ENCODE peak calls at places on chromosomes 13 and 19, in six cellular contexts. One of them, this sample, is unnamed.

GRCh38 chr19:16527971-16528521 is 14.2 kb downstream of the CHERP start:
- DNase-seq in CD8-positive, alpha-beta T cell: peak
- DNase-seq in GM12878: no peak
- DNase-seq in osteoblast: peak
- DNase-seq in H9: peak
- DNase-seq in vagina: no peak
- DNase-seq in this sample: peak

GRCh38 chr13:53216767-53217166 is 188.2 kb downstream of the OLFM4 start:
- DNase-seq in CD8-positive, alpha-beta T cell: no peak
- DNase-seq in GM12878: no peak
- DNase-seq in osteoblast: no peak
- DNase-seq in H9: no peak
- DNase-seq in vagina: no peak
- DNase-seq in this sample: no peak

GRCh38 chr13:39531646-39532045 is 71.3 kb downstream of the LHFPL6 start:
- DNase-seq in CD8-positive, alpha-beta T cell: no peak
- DNase-seq in GM12878: no peak
- DNase-seq in osteoblast: peak
- DNase-seq in H9: no peak
- DNase-seq in vagina: no peak
- DNase-seq in this sample: no peak

GRCh38 chr19:54114340-54114826 is 1.1 kb downstream of the TFPT start:
- DNase-seq in CD8-positive, alpha-beta T cell: peak
- DNase-seq in GM12878: no peak
- DNase-seq in osteoblast: peak
- DNase-seq in H9: no peak
- DNase-seq in vagina: no peak
- DNase-seq in this sample: no peak

GRCh38 chr13:20945952-20946383 is 43.4 kb upstream of the XPO4 start:
- DNase-seq in CD8-positive, alpha-beta T cell: no peak
- DNase-seq in GM12878: no peak
- DNase-seq in osteoblast: peak
- DNase-seq in H9: peak
- DNase-seq in vagina: no peak
- DNase-seq in this sample: no peak

GRCh38 chr19:49231804-49232203 is 74.2 kb downstream of the TRPM4 start:
- DNase-seq in CD8-positive, alpha-beta T cell: no peak
- DNase-seq in GM12878: peak
- DNase-seq in osteoblast: no peak
- DNase-seq in H9: no peak
- DNase-seq in vagina: no peak
- DNase-seq in this sample: no peak

GRCh38 chr13:70388935-70389334 is 280.7 kb upstream of the KLHL1 start:
- DNase-seq in CD8-positive, alpha-beta T cell: no peak
- DNase-seq in GM12878: no peak
- DNase-seq in osteoblast: no peak
- DNase-seq in H9: no peak
- DNase-seq in vagina: no peak
- DNase-seq in this sample: no peak

GRCh38 chr13:102721800-102722231 is 27.0 kb upstream of the METTL21C start:
- DNase-seq in CD8-positive, alpha-beta T cell: no peak
- DNase-seq in GM12878: no peak
- DNase-seq in osteoblast: peak
- DNase-seq in H9: no peak
- DNase-seq in vagina: no peak
- DNase-seq in this sample: no peak

GRCh38 chr19:24048261-24048660 is 38.7 kb upstream of the ZNF254 start:
- DNase-seq in CD8-positive, alpha-beta T cell: no peak
- DNase-seq in GM12878: no peak
- DNase-seq in osteoblast: no peak
- DNase-seq in H9: peak
- DNase-seq in vagina: no peak
- DNase-seq in this sample: no peak

GRCh38 chr19:56956503-56957226 is 116.1 kb upstream of the PEG3 start:
- DNase-seq in CD8-positive, alpha-beta T cell: no peak
- DNase-seq in GM12878: no peak
- DNase-seq in osteoblast: no peak
- DNase-seq in H9: no peak
- DNase-seq in vagina: no peak
- DNase-seq in this sample: no peak

GRCh38 chr13:76890036-76890435 is 3.8 kb upstream of the KCTD12 start:
- DNase-seq in CD8-positive, alpha-beta T cell: no peak
- DNase-seq in GM12878: no peak
- DNase-seq in osteoblast: no peak
- DNase-seq in H9: no peak
- DNase-seq in vagina: no peak
- DNase-seq in this sample: no peak

GRCh38 chr13:45943965-45944364 is 92.4 kb upstream of the SIAH3 start:
- DNase-seq in CD8-positive, alpha-beta T cell: no peak
- DNase-seq in GM12878: no peak
- DNase-seq in osteoblast: no peak
- DNase-seq in H9: no peak
- DNase-seq in vagina: no peak
- DNase-seq in this sample: no peak

GRCh38 chr19:32891609-32892008 is 22.0 kb upstream of the SLC7A9 start:
- DNase-seq in CD8-positive, alpha-beta T cell: no peak
- DNase-seq in GM12878: no peak
- DNase-seq in osteoblast: no peak
- DNase-seq in H9: no peak
- DNase-seq in vagina: no peak
- DNase-seq in this sample: no peak

GRCh38 chr19:30029721-30030510 is 87.9 kb downstream of the URI1 start:
- DNase-seq in CD8-positive, alpha-beta T cell: no peak
- DNase-seq in GM12878: peak
- DNase-seq in osteoblast: no peak
- DNase-seq in H9: no peak
- DNase-seq in vagina: no peak
- DNase-seq in this sample: no peak

GRCh38 chr13:47610687-47611086 is 390.4 kb downstream of the SUCLA2 start:
- DNase-seq in CD8-positive, alpha-beta T cell: no peak
- DNase-seq in GM12878: no peak
- DNase-seq in osteoblast: no peak
- DNase-seq in H9: no peak
- DNase-seq in vagina: no peak
- DNase-seq in this sample: no peak

GRCh38 chr13:47611664-47612288 is 389.3 kb downstream of the SUCLA2 start:
- DNase-seq in CD8-positive, alpha-beta T cell: no peak
- DNase-seq in GM12878: no peak
- DNase-seq in osteoblast: no peak
- DNase-seq in H9: no peak
- DNase-seq in vagina: no peak
- DNase-seq in this sample: no peak
- TF ChIP-seq CTCF in CD8-positive, alpha-beta T cell: no peak
- TF ChIP-seq CTCF in GM12878: no peak
- TF ChIP-seq CTCF in osteoblast: no peak
- TF ChIP-seq CTCF in H9: no peak
- TF ChIP-seq CTCF in vagina: no peak
- TF ChIP-seq CTCF in this sample: no peak

GRCh38 chr19:11374449-11375142 is at the start of gene SWSAP1:
- DNase-seq in CD8-positive, alpha-beta T cell: peak
- DNase-seq in GM12878: peak
- DNase-seq in osteoblast: peak
- DNase-seq in H9: peak
- DNase-seq in vagina: peak
- DNase-seq in this sample: peak

GRCh38 chr19:11373885-11374448 is 499 bp upstream of the SWSAP1 start:
- DNase-seq in CD8-positive, alpha-beta T cell: no peak
- DNase-seq in GM12878: no peak
- DNase-seq in osteoblast: peak
- DNase-seq in H9: no peak
- DNase-seq in vagina: no peak
- DNase-seq in this sample: no peak

GRCh38 chr19:11375143-11375948 is 880 bp downstream of the SWSAP1 start:
- DNase-seq in CD8-positive, alpha-beta T cell: peak
- DNase-seq in GM12878: no peak
- DNase-seq in osteoblast: peak
- DNase-seq in H9: peak
- DNase-seq in vagina: no peak
- DNase-seq in this sample: peak

GRCh38 chr19:11370744-11371143 is 3.7 kb upstream of the SWSAP1 start:
- DNase-seq in CD8-positive, alpha-beta T cell: no peak
- DNase-seq in GM12878: no peak
- DNase-seq in osteoblast: no peak
- DNase-seq in H9: no peak
- DNase-seq in vagina: no peak
- DNase-seq in this sample: no peak

DNA sequence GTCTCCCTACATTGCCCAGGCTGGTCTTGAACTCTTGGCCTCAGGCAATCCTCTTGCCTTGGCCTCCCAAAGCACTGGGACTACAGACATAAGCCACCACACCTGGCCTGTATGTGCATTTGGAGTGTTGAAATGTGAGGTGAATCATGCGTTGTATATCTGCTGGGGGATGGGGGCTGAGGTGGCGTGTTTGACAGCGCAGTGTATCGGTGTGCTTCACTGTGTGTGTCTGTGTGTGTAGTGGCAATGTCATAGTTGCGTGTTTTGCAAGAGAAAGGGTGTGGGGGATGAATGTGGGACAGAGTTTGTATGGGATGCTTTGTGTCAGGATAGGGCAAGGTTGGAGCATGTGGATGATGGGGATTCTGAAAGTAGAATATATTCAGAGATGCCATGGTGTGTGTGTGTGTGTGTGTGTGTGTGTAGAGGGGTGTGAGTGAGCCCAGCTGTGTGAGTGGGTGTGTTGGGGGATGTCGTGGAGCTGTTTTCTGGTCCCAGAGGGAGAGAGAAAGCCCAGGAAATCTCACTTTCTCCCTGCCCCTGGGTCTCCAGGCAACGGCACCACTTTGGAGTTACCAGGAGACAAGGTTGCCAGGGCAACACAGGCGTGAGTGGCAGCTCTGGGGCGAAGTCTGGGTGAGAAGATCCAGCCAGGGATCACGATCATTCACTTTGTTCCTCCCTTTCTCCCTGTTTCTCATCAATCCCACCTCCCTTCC is 1.1 kb upstream of the SWSAP1 start:
- DNase-seq in CD8-positive, alpha-beta T cell: no peak
- DNase-seq in GM12878: no peak
- DNase-seq in osteoblast: peak
- DNase-seq in H9: peak
- DNase-seq in vagina: no peak
- DNase-seq in this sample: no peak
- TF ChIP-seq CTCF in CD8-positive, alpha-beta T cell: no peak
- TF ChIP-seq CTCF in GM12878: no peak
- TF ChIP-seq CTCF in osteoblast: no peak
- TF ChIP-seq CTCF in H9: no peak
- TF ChIP-seq CTCF in vagina: no peak
- TF ChIP-seq CTCF in this sample: no peak

GRCh38 chr19:42178791-42179500 is 38.5 kb downstream of the DEDD2 start:
- DNase-seq in CD8-positive, alpha-beta T cell: no peak
- DNase-seq in GM12878: no peak
- DNase-seq in osteoblast: no peak
- DNase-seq in H9: peak
- DNase-seq in vagina: no peak
- DNase-seq in this sample: peak
- TF ChIP-seq CTCF in CD8-positive, alpha-beta T cell: peak
- TF ChIP-seq CTCF in GM12878: peak
- TF ChIP-seq CTCF in osteoblast: peak
- TF ChIP-seq CTCF in H9: peak
- TF ChIP-seq CTCF in vagina: no peak
- TF ChIP-seq CTCF in this sample: peak

GRCh38 chr13:35789335-35790166 is 313.1 kb upstream of the MAB21L1 start:
- DNase-seq in CD8-positive, alpha-beta T cell: no peak
- DNase-seq in GM12878: no peak
- DNase-seq in osteoblast: no peak
- DNase-seq in H9: no peak
- DNase-seq in vagina: no peak
- DNase-seq in this sample: no peak
- TF ChIP-seq CTCF in CD8-positive, alpha-beta T cell: no peak
- TF ChIP-seq CTCF in GM12878: peak
- TF ChIP-seq CTCF in osteoblast: peak
- TF ChIP-seq CTCF in H9: peak
- TF ChIP-seq CTCF in vagina: no peak
- TF ChIP-seq CTCF in this sample: peak